ENCODE peak calls at places on chromosomes 7 and 10, in seven cellular contexts. N is tibial nerve, T is transverse colon, D is stomach, S is uterus, H is Panc1, Z is pancreas. W is an unnamed sample.

GRCh38 chr7:2295936-2296620 is 18.2 kb downstream of the SNX8 start:
- DNase-seq in N (no peak), S (no peak), T (no peak), D (no peak), H (no peak), Z (no peak), W (no peak)

GRCh38 chr7:139358541-139359365 is 941 bp upstream of the LUC7L2 start:
- DNase-seq in S (peak; percentile 32), T (peak; percentile 35), H (peak; percentile 33), N (no peak), D (no peak), Z (no peak), W (no peak)

GRCh38 chr10:13590886-13591285 is 4.1 kb downstream of the PRPF18 start:
- DNase-seq in H (no peak), D (no peak), S (no peak), T (no peak), Z (no peak), N (no peak), W (no peak)

GRCh38 chr7:50229964-50230363 is 74.6 kb upstream of the IKZF1 start:
- DNase-seq in N (no peak), H (no peak), T (no peak), S (no peak), D (no peak), Z (no peak), W (no peak)

GRCh38 chr10:50310560-50311174 is 59.4 kb upstream of the ASAH2 start:
- DNase-seq in N (no peak), H (peak; percentile 12), T (peak; percentile 18), Z (no peak), D (no peak), S (no peak), W (no peak)

GRCh38 chr10:80921032-80921431 is 383.3 kb downstream of the SH2D4B start:
- DNase-seq in S (no peak), N (no peak), H (no peak), Z (no peak), T (no peak), D (no peak), W (no peak)

GRCh38 chr7:20083781-20084180 is 133.4 kb downstream of the MACC1 start:
- DNase-seq in D (no peak), H (no peak), T (no peak), S (peak; percentile 39), N (no peak), Z (no peak), W (no peak)

GRCh38 chr7:19713676-19714075 is 4.8 kb upstream of the POLR1F start:
- DNase-seq in Z (no peak), D (no peak), T (peak; percentile 12), N (no peak), H (peak; percentile 22), S (no peak), W (peak; percentile 6)

GRCh38 chr10:78021201-78021600 is 8.1 kb downstream of the POLR3A start:
- DNase-seq in H (no peak), N (no peak), S (no peak), Z (no peak), T (no peak), D (no peak), W (no peak)

GRCh38 chr10:79025113-79025832 is 43.5 kb upstream of the ZMIZ1 start:
- DNase-seq in Z (peak; percentile 63), N (no peak), T (no peak), H (no peak), D (no peak), S (no peak), W (no peak)

GRCh38 chr10:24952701-24953349 is 419 bp upstream of the PRTFDC1 start:
- DNase-seq in T (peak; percentile 48), H (no peak), N (no peak), S (peak; percentile 60), Z (peak; percentile 82), D (peak; percentile 45), W (no peak)

GRCh38 chr10:78520737-78521430 is 487.2 kb downstream of the RPS24 start:
- DNase-seq in T (no peak), Z (no peak), H (peak; percentile 87), S (no peak), D (no peak), N (no peak), W (no peak)

GRCh38 chr7:92594746-92595145 is 4.6 kb upstream of the FAM133B start:
- DNase-seq in Z (no peak), H (no peak), T (no peak), S (no peak), D (no peak), N (no peak), W (no peak)

GRCh38 chr10:83765711-83766110 is 373.6 kb upstream of the GHITM start:
- DNase-seq in H (no peak), N (no peak), Z (no peak), T (no peak), D (no peak), S (no peak), W (no peak)

GRCh38 chr7:105388373-105389089 is at the start of gene SRPK2:
- DNase-seq in Z (peak; percentile 90), T (peak; percentile 84), N (peak; percentile 38), H (no peak), D (peak; percentile 84), S (peak; percentile 74), W (no peak)

GRCh38 chr10:99748823-99749451 is 16.9 kb downstream of the CUTC start:
- DNase-seq in N (no peak), S (no peak), D (no peak), H (no peak), Z (no peak), T (no peak), W (no peak)

GRCh38 chr10:58797356-58797755 is 284.7 kb downstream of the BICC1 start:
- DNase-seq in Z (no peak), T (no peak), D (no peak), S (no peak), N (no peak), H (no peak), W (no peak)

GRCh38 chr10:101708073-101708472 is 13.1 kb upstream of the FBXW4 start:
- DNase-seq in T (no peak), S (no peak), N (no peak), D (no peak), Z (no peak), H (no peak), W (no peak)

GRCh38 chr10:44233561-44234470 is 151.1 kb downstream of the CXCL12 start:
- DNase-seq in D (peak; percentile 29), H (no peak), S (no peak), T (peak; percentile 15), N (no peak), Z (no peak), W (peak; percentile 43)

GRCh38 chr10:3124412-3125175 is 48.0 kb downstream of the PITRM1 start:
- DNase-seq in Z (no peak), D (no peak), S (no peak), T (no peak), H (no peak), N (no peak), W (no peak)

GRCh38 chr7:7226407-7226806 is 44.1 kb downstream of the C1GALT1 start:
- DNase-seq in T (no peak), S (no peak), Z (no peak), D (no peak), N (no peak), H (no peak), W (no peak)

GRCh38 chr10:22356324-22356873 is 11.1 kb downstream of the SPAG6 start:
- DNase-seq in D (no peak), N (no peak), Z (no peak), H (no peak), S (no peak), T (no peak), W (no peak)

GRCh38 chr10:97131041-97131659 is 54.6 kb downstream of the SLIT1 start:
- DNase-seq in D (no peak), T (no peak), Z (no peak), S (no peak), H (no peak), N (no peak), W (no peak)

GRCh38 chr10:75048669-75049098 is 62.8 kb upstream of the SAMD8 start:
- DNase-seq in D (no peak), S (no peak), T (no peak), Z (peak; percentile 16), H (no peak), N (no peak), W (no peak)

GRCh38 chr10:22335204-22335956 is 9.9 kb upstream of the SPAG6 start:
- DNase-seq in N (no peak), Z (peak; percentile 68), H (no peak), D (peak; percentile 53), S (peak; percentile 31), T (peak; percentile 61), W (no peak)

GRCh38 chr10:72503241-72503640 is 122.6 kb downstream of the MICU1 start:
- DNase-seq in D (no peak), N (no peak), T (no peak), H (no peak), Z (no peak), S (no peak), W (peak; percentile 24)

GRCh38 chr7:92932450-92932849 is 96.1 kb upstream of the CDK6 start:
- DNase-seq in Z (no peak), T (no peak), N (no peak), D (no peak), S (no peak), H (no peak), W (no peak)

GRCh38 chr10:20091698-20092097 is 275.5 kb downstream of the PLXDC2 start:
- DNase-seq in T (peak; percentile 81), S (no peak), H (no peak), N (no peak), Z (no peak), D (no peak), W (no peak)

GRCh38 chr7:110204527-110204926 is 886.4 kb upstream of the LRRN3 start:
- DNase-seq in Z (no peak), H (no peak), S (no peak), D (no peak), N (no peak), T (no peak), W (no peak)

GRCh38 chr10:114714281-114714741 is 56.2 kb upstream of the ABLIM1 start:
- DNase-seq in D (peak; percentile 52), T (peak; percentile 38), S (no peak), N (no peak), H (peak; percentile 93), Z (no peak), W (peak; percentile 95)
- H3K27me3 ChIP-seq in D (no peaks in the 10 kb centered on the region), T (no peaks in the 10 kb centered on the region), S (no peaks in the 10 kb centered on the region), N (no peaks in the 10 kb centered on the region), H (no peaks in the 10 kb centered on the region), Z (no peaks in the 10 kb centered on the region), W (no peaks in the 10 kb centered on the region)

GRCh38 chr10:117734626-117735405 is 192.3 kb downstream of the EMX2 start:
- DNase-seq in S (no peak), T (no peak), N (no peak), Z (no peak), H (no peak), D (no peak), W (no peak)
- H3K27me3 ChIP-seq in S (no peaks in the 10 kb centered on the region), T (peaks cover 55% of the 10 kb centered on the region), N (peaks cover 37% of the 10 kb centered on the region), Z (no peaks in the 10 kb centered on the region), H (peaks cover 10% of the 10 kb centered on the region), D (peaks cover 67% of the 10 kb centered on the region), W (peaks cover 5% of the 10 kb centered on the region)

GRCh38 chr10:69571618-69572158 is 1.5 kb downstream of the NEUROG3 start:
- DNase-seq in D (no peak), Z (no peak), H (no peak), T (no peak), N (no peak), S (no peak), W (no peak)
- H3K27me3 ChIP-seq in D (peaks cover 100% of the 10 kb centered on the region), Z (peaks cover 8% of the 10 kb centered on the region), H (peaks cover 88% of the 10 kb centered on the region), T (peaks cover 100% of the 10 kb centered on the region), N (peaks cover 96% of the 10 kb centered on the region), S (no peaks in the 10 kb centered on the region), W (peaks cover 89% of the 10 kb centered on the region)

DNA sequence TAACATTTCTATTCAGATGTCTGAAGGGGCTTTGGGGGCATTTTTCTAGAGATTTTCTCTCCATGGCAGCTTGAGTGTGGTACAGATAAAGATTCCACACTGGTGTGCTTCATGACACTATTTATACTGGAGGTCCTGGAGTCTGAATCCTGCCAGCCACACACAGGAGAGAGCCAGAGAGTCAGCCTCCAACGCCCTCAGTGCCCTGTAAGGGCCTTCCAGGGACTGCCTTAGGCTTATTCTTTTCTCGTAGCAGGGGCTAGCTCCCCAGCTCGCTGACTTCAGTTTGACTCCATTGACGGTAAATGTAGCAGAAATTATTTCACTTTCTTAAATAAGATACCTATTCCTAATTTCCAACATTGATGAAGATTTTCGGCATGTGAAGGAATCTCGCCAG is 100.9 kb downstream of the VSTM2A start:
- DNase-seq in T (no peak), D (no peak), N (no peak), H (no peak), Z (no peak), S (no peak), W (no peak)
- H3K27me3 ChIP-seq in T (no peaks in the 10 kb centered on the region), D (no peaks in the 10 kb centered on the region), N (no peaks in the 10 kb centered on the region), H (peaks cover 12% of the 10 kb centered on the region), Z (no peaks in the 10 kb centered on the region), S (no peaks in the 10 kb centered on the region), W (no peaks in the 10 kb centered on the region)

W was measured in AG04450.